ENCODE peak calls at places on chromosomes 11 and 22, in nine cellular contexts. O, Z, V, H, Q, N, A, I and R are unnamed samples.

GRCh38 chr11:68377389-68377795 is 65.0 kb downstream of the LRP5 start:
- DNase-seq in A (no peak), I (no peak), H (no peak), N (no peak), Z (no peak), V (no peak), O (no peak), Q (peak; percentile 48), R (no peak)

GRCh38 chr11:1825039-1825740 is 9.6 kb upstream of the SYT8 start:
- DNase-seq in V (no peak), A (no peak), Z (no peak), N (no peak), Q (no peak), I (peak; percentile 58), O (no peak), H (no peak), R (no peak)

GRCh38 chr11:75792997-75793800 is 21.8 kb upstream of the UVRAG start:
- DNase-seq in N (no peak), I (no peak), H (peak; percentile 76), Z (no peak), A (no peak), O (no peak), V (no peak), Q (no peak), R (no peak)

GRCh38 chr22:46633334-46633890 is 13.2 kb downstream of the GRAMD4 start:
- DNase-seq in H (no peak), N (no peak), I (no peak), Z (no peak), Q (no peak), O (no peak), V (no peak), A (no peak), R (no peak)

GRCh38 chr11:128476729-128477128 is 110.6 kb downstream of the ETS1 start:
- DNase-seq in Z (no peak), N (peak; percentile 93), Q (no peak), H (no peak), I (no peak), A (peak; percentile 76), V (no peak), O (no peak), R (no peak)

GRCh38 chr11:125433454-125434121 is 62.5 kb downstream of the FEZ1 start:
- DNase-seq in Q (no peak), N (peak; percentile 22), Z (no peak), A (no peak), I (no peak), H (peak; percentile 70), O (peak; percentile 31), V (peak; percentile 56), R (peak; percentile 33)

GRCh38 chr11:102316505-102316904 is 779 bp upstream of the BIRC3 start:
- DNase-seq in Q (no peak), O (no peak), A (no peak), N (no peak), Z (no peak), H (no peak), V (no peak), I (no peak), R (no peak)

GRCh38 chr11:63829823-63830489 is 9.0 kb upstream of the MARK2 start:
- DNase-seq in I (no peak), A (no peak), V (peak; percentile 49), Q (no peak), Z (peak; percentile 34), N (no peak), O (no peak), H (no peak), R (no peak)

GRCh38 chr22:16774911-16775529 is 50.2 kb downstream of the XKR3 start:
- DNase-seq in A (no peak), I (no peak), N (no peak), O (no peak), V (no peak), Q (no peak), H (no peak), Z (no peak), R (no peak)

GRCh38 chr11:57649826-57650738 is at the start of gene YPEL4:
- DNase-seq in I (no peak), Q (peak; percentile 51), V (peak; percentile 81), N (peak; percentile 76), A (peak; percentile 66), Z (peak; percentile 58), H (no peak), O (peak; percentile 69), R (no peak)

GRCh38 chr11:120260616-120261015 is 20.7 kb downstream of the POU2F3 start:
- DNase-seq in V (no peak), N (no peak), O (no peak), Z (no peak), H (no peak), A (no peak), Q (no peak), I (no peak), R (no peak)

GRCh38 chr11:64545605-64546004 is 45.4 kb upstream of the SLC22A12 start:
- DNase-seq in O (no peak), H (peak; percentile 19), V (peak; percentile 78), N (no peak), I (no peak), Z (peak; percentile 80), Q (peak; percentile 49), A (no peak), R (no peak)

GRCh38 chr11:72556433-72556832 is 117.8 kb downstream of the PDE2A start:
- DNase-seq in Z (no peak), H (no peak), Q (no peak), V (no peak), N (no peak), I (no peak), O (no peak), A (no peak), R (no peak)

GRCh38 chr11:75229466-75229865 is 11.1 kb upstream of the TPBGL start:
- DNase-seq in O (no peak), H (no peak), Q (no peak), I (no peak), V (no peak), Z (no peak), A (no peak), N (no peak), R (no peak)

GRCh38 chr11:130478204-130478701 is 29.8 kb downstream of the ADAMTS15 start:
- DNase-seq in I (peak; percentile 66), Z (peak; percentile 86), O (peak; percentile 86), Q (peak; percentile 75), N (no peak), H (peak; percentile 86), A (no peak), V (peak; percentile 97), R (peak; percentile 73)

GRCh38 chr11:2590951-2591754 is 108.6 kb downstream of the KCNQ1OT1 start:
- DNase-seq in H (no peak), Z (no peak), V (no peak), O (no peak), I (no peak), N (no peak), A (no peak), Q (peak; percentile 15), R (peak; percentile 0)

GRCh38 chr22:17974703-17975372 is 49.5 kb downstream of the MICAL3 start:
- DNase-seq in O (no peak), H (no peak), I (no peak), V (no peak), Q (no peak), N (no peak), Z (no peak), A (no peak), R (no peak)
- H3K27ac ChIP-seq in O (no peak overlapping the region), H (no peak overlapping the region), I (no peak overlapping the region), V (no peak overlapping the region), Q (no peak overlapping the region), N (no peak overlapping the region), Z (no peak overlapping the region), A (no peak overlapping the region), R (no peak overlapping the region)

DNA sequence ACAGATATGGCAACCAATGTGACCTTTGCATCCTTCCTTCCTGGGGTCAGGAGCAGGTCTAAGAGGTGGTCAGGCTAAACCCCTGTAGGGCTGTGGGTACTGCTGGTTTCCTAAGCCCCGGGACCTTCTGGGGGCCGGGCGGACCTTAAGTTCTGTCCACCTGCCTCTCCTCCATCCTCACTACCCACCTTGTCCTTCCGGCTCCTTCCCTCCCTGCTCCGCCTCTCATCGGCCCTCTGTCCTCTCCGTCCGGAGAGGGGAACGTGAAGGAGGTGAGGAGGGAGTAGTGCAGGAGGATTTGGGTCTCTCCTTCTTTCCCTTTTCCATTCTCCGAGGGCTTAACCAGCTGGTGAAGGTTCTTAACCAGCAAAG is 28.3 kb upstream of the PARVB start:
- DNase-seq in I (no peak), A (no peak), V (no peak), O (no peak), N (no peak), Q (no peak), H (no peak), Z (no peak), R (no peak)
- H3K36me3 ChIP-seq in I (peaks cover 4% of the 10 kb centered on the region), A (peaks cover 19% of the 10 kb centered on the region), V (peaks cover 17% of the 10 kb centered on the region), O (no peaks in the 10 kb centered on the region), N (peaks cover 32% of the 10 kb centered on the region), Q (peaks cover 36% of the 10 kb centered on the region), H (peaks cover 73% of the 10 kb centered on the region), Z (peaks cover 83% of the 10 kb centered on the region), R (peaks cover 34% of the 10 kb centered on the region)

DNA sequence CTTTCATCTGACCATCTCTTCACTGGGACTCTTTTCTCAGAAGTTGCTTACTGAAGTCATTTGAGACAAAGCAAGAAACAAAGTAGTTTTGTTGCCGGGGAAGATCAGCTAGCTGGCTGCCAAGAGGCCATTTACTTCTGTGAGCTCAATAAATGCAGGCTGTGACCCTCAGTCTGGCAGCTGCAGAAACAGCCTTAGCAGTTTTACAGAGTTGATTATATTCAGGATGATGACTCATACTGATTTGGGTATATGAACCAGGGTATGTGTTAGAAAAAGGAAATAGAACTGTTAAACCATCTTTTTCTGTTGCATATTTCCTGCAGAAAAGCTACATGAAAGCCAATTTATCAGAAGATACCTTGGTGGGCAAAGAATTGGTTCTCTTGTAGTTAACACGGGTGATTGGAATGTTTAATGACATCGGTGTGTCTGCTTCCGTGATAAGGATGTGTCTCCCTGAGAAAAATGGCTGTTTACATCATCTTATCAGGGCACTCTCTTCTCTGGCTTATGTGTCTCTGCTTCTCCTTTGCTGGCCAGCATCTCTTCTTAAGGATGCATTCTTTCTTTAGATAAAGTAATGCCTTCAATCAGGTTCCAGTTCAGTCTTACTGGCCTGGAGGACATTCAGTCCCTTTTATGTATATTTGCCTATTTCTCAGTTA is 18.5 kb downstream of the FIBIN start:
- DNase-seq in Q (no peak), Z (peak; percentile 63), V (peak; percentile 90), A (no peak), H (no peak), I (peak; percentile 31), N (no peak), O (no peak), R (no peak)
- H3K27ac ChIP-seq in Q (no peak overlapping the region), Z (peak overlapping the region; percentile 11), V (no peak overlapping the region), A (no peak overlapping the region), H (peak overlapping the region; percentile 8), I (no peak overlapping the region), N (no peak overlapping the region), O (peak overlapping the region; percentile 10), R (no peak overlapping the region)

GRCh38 chr22:44132724-44133123 is 48.0 kb upstream of the PARVG start:
- DNase-seq in H (no peak), A (no peak), N (no peak), Z (no peak), Q (no peak), I (no peak), O (no peak), V (no peak), R (no peak)
- H3K36me3 ChIP-seq in H (peaks cover 65% of the 10 kb centered on the region), A (no peaks in the 10 kb centered on the region), N (peaks cover 23% of the 10 kb centered on the region), Z (peaks cover 4% of the 10 kb centered on the region), Q (peaks cover 19% of the 10 kb centered on the region), I (no peaks in the 10 kb centered on the region), O (no peaks in the 10 kb centered on the region), V (peaks cover 1% of the 10 kb centered on the region), R (no peaks in the 10 kb centered on the region)

GRCh38 chr11:78954261-78954660 is 379.6 kb upstream of the NARS2 start:
- DNase-seq in O (no peak), Z (no peak), Q (no peak), V (no peak), I (no peak), A (no peak), H (no peak), N (no peak), R (no peak)
- H3K27ac ChIP-seq in O (no peak overlapping the region), Z (no peak overlapping the region), Q (no peak overlapping the region), V (no peak overlapping the region), I (no peak overlapping the region), A (no peak overlapping the region), H (no peak overlapping the region), N (no peak overlapping the region), R (no peak overlapping the region)

GRCh38 chr11:24289301-24289700 is 207.6 kb upstream of the LUZP2 start:
- DNase-seq in Z (no peak), N (no peak), A (no peak), V (no peak), O (no peak), H (no peak), I (no peak), Q (no peak), R (no peak)
- H3K36me3 ChIP-seq in Z (no peaks in the 10 kb centered on the region), N (no peaks in the 10 kb centered on the region), A (no peaks in the 10 kb centered on the region), V (no peaks in the 10 kb centered on the region), O (no peaks in the 10 kb centered on the region), H (no peaks in the 10 kb centered on the region), I (no peaks in the 10 kb centered on the region), Q (no peaks in the 10 kb centered on the region), R (no peaks in the 10 kb centered on the region)